ENCODE peak calls at places on chromosome X, in four cellular contexts. One of them, this sample, is unnamed.

GRCh38 chrX:153595387-153595786 is 3.6 kb downstream of the CCNQ start:
- DNase-seq in H9: no peak
- DNase-seq in mesenchymal stem cell: no peak
- DNase-seq in H1: no peak
- DNase-seq in this sample: no peak

GRCh38 chrX:111083101-111083500 is 12.9 kb upstream of the PAK3 start:
- DNase-seq in H9: no peak
- DNase-seq in mesenchymal stem cell: no peak
- DNase-seq in H1: no peak
- DNase-seq in this sample: no peak

GRCh38 chrX:18964880-18965279 is 19.0 kb downstream of the PHKA2 start:
- DNase-seq in H9: no peak
- DNase-seq in mesenchymal stem cell: peak; percentile 13
- DNase-seq in H1: no peak
- DNase-seq in this sample: no peak

GRCh38 chrX:42096262-42096939 is 173.0 kb upstream of the CASK start:
- DNase-seq in H9: no peak
- DNase-seq in mesenchymal stem cell: peak; percentile 94
- DNase-seq in H1: no peak
- DNase-seq in this sample: no peak

GRCh38 chrX:106619797-106620196 is 8.0 kb downstream of the RADX start:
- DNase-seq in H9: no peak
- DNase-seq in mesenchymal stem cell: peak; percentile 2
- DNase-seq in H1: no peak
- DNase-seq in this sample: no peak

GRCh38 chrX:137428251-137428661 is 137.7 kb upstream of the ZIC3 start:
- DNase-seq in H9: peak; percentile 49
- DNase-seq in mesenchymal stem cell: no peak
- DNase-seq in H1: no peak
- DNase-seq in this sample: no peak

GRCh38 chrX:87265518-87265917 is 252.1 kb upstream of the KLHL4 start:
- DNase-seq in H9: no peak
- DNase-seq in mesenchymal stem cell: no peak
- DNase-seq in H1: no peak
- DNase-seq in this sample: no peak

GRCh38 chrX:92247076-92247475 is 467.9 kb downstream of the PCDH11X start:
- DNase-seq in H9: no peak
- DNase-seq in mesenchymal stem cell: peak; percentile 6
- DNase-seq in H1: no peak
- DNase-seq in this sample: no peak

GRCh38 chrX:74242484-74243138 is 61.4 kb upstream of the ZCCHC13 start:
- DNase-seq in H9: no peak
- DNase-seq in mesenchymal stem cell: peak; percentile 61
- DNase-seq in H1: no peak
- DNase-seq in this sample: no peak

GRCh38 chrX:8724176-8724757 is 7.7 kb downstream of the ANOS1 start:
- DNase-seq in H9: peak; percentile 77
- DNase-seq in mesenchymal stem cell: no peak
- DNase-seq in H1: no peak
- DNase-seq in this sample: no peak

GRCh38 chrX:45266456-45266855 is 65.8 kb upstream of the DIPK2B start:
- DNase-seq in H9: no peak
- DNase-seq in mesenchymal stem cell: no peak
- DNase-seq in H1: no peak
- DNase-seq in this sample: no peak

GRCh38 chrX:16436348-16437188 is 213.4 kb upstream of the S100G start:
- DNase-seq in H9: peak; percentile 82
- DNase-seq in mesenchymal stem cell: peak; percentile 65
- DNase-seq in H1: peak; percentile 5
- DNase-seq in this sample: peak; percentile 64

GRCh38 chrX:100913111-100913510 is 15.6 kb downstream of the XKRX start:
- DNase-seq in H9: no peak
- DNase-seq in mesenchymal stem cell: no peak
- DNase-seq in H1: no peak
- DNase-seq in this sample: no peak

GRCh38 chrX:154408659-154409221 is 314 bp downstream of the DNASE1L1 start:
- DNase-seq in H9: no peak
- DNase-seq in mesenchymal stem cell: no peak
- DNase-seq in H1: no peak
- DNase-seq in this sample: no peak

GRCh38 chrX:7948483-7948882 is 21.3 kb upstream of the PNPLA4 start:
- DNase-seq in H9: no peak
- DNase-seq in mesenchymal stem cell: no peak
- DNase-seq in H1: no peak
- DNase-seq in this sample: no peak

GRCh38 chrX:154437971-154438893 is 1.3 kb downstream of the GDI1 start:
- DNase-seq in H9: no peak
- DNase-seq in mesenchymal stem cell: no peak
- DNase-seq in H1: no peak
- DNase-seq in this sample: no peak

GRCh38 chrX:70052895-70053615 is 3.3 kb upstream of the AWAT2 start:
- DNase-seq in H9: no peak
- DNase-seq in mesenchymal stem cell: no peak
- DNase-seq in H1: no peak
- DNase-seq in this sample: no peak

GRCh38 chrX:70049925-70050324 is at the start of gene AWAT2:
- DNase-seq in H9: no peak
- DNase-seq in mesenchymal stem cell: no peak
- DNase-seq in H1: no peak
- DNase-seq in this sample: no peak

GRCh38 chrX:70049406-70049805 is 332 bp downstream of the AWAT2 start:
- DNase-seq in H9: no peak
- DNase-seq in mesenchymal stem cell: no peak
- DNase-seq in H1: no peak
- DNase-seq in this sample: no peak

GRCh38 chrX:70054391-70054790 is 4.7 kb upstream of the AWAT2 start:
- DNase-seq in H9: no peak
- DNase-seq in mesenchymal stem cell: no peak
- DNase-seq in H1: no peak
- DNase-seq in this sample: no peak
- H2BK12ac ChIP-seq in H9: no peak overlapping the region
- H2BK12ac ChIP-seq in mesenchymal stem cell: no peak overlapping the region
- H2BK12ac ChIP-seq in H1: no peak overlapping the region
- H2BK12ac ChIP-seq in this sample: no peak overlapping the region

DNA sequence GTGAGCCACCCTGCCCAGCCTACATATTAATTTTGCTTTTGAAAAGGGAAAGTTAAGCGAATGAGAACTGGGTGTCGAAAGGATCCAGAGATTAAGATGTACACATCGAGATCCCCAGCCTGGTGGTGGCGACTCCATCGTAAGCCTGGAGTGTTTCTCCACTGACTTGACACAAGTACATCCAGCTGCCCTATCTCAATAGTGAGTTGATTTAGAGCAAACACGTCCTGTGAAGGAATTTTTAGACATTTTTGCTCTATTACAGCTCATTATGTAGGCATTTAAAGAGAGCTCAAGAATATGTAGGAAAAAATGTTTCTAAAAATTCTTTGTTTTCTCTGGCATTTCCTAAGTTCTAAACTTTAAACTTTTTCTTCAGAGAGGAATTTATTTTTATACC is 11.7 kb upstream of the CLDN34 start:
- DNase-seq in H9: no peak
- DNase-seq in mesenchymal stem cell: peak; percentile 54
- DNase-seq in H1: no peak
- DNase-seq in this sample: no peak
- H2BK15ac ChIP-seq in H9: no peak overlapping the region
- H2BK15ac ChIP-seq in mesenchymal stem cell: no peak overlapping the region
- H2BK15ac ChIP-seq in H1: no peak overlapping the region
- H2BK15ac ChIP-seq in this sample: no peak overlapping the region

GRCh38 chrX:110062919-110063318 is 60.0 kb downstream of the TMEM164 start:
- DNase-seq in H9: no peak
- DNase-seq in mesenchymal stem cell: no peak
- DNase-seq in H1: no peak
- DNase-seq in this sample: no peak

GRCh38 chrX:110059410-110059809 is 56.5 kb downstream of the TMEM164 start:
- DNase-seq in H9: no peak
- DNase-seq in mesenchymal stem cell: no peak
- DNase-seq in H1: no peak
- DNase-seq in this sample: no peak

GRCh38 chrX:110056419-110056818 is 53.5 kb downstream of the TMEM164 start:
- DNase-seq in H9: no peak
- DNase-seq in mesenchymal stem cell: no peak
- DNase-seq in H1: no peak
- DNase-seq in this sample: no peak

GRCh38 chrX:110060317-110060716 is 57.4 kb downstream of the TMEM164 start:
- DNase-seq in H9: no peak
- DNase-seq in mesenchymal stem cell: no peak
- DNase-seq in H1: no peak
- DNase-seq in this sample: no peak

DNA sequence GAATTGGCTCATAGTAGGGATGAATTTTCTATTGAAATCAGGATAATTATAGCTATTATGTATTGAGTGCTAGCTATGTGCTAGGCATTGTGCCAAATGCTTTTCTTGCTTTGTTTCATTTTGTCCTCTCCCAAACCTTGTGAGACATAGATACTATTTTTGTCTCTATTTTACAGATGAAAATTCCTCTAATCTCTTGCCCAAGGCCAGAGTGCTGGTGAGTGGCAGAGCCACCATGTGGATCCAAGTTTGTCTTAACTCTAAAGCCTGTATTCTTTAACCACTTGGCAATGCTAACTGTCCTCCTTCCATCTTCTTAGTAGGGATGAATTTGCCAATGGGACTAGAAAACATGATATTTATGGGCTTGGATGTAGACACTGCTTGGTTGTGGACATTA is 58.2 kb downstream of the TMEM164 start:
- DNase-seq in H9: no peak
- DNase-seq in mesenchymal stem cell: peak; percentile 1
- DNase-seq in H1: no peak
- DNase-seq in this sample: no peak
- H2BK12ac ChIP-seq in H9: no peak overlapping the region
- H2BK12ac ChIP-seq in mesenchymal stem cell: no peak overlapping the region
- H2BK12ac ChIP-seq in H1: no peak overlapping the region
- H2BK12ac ChIP-seq in this sample: no peak overlapping the region

DNA sequence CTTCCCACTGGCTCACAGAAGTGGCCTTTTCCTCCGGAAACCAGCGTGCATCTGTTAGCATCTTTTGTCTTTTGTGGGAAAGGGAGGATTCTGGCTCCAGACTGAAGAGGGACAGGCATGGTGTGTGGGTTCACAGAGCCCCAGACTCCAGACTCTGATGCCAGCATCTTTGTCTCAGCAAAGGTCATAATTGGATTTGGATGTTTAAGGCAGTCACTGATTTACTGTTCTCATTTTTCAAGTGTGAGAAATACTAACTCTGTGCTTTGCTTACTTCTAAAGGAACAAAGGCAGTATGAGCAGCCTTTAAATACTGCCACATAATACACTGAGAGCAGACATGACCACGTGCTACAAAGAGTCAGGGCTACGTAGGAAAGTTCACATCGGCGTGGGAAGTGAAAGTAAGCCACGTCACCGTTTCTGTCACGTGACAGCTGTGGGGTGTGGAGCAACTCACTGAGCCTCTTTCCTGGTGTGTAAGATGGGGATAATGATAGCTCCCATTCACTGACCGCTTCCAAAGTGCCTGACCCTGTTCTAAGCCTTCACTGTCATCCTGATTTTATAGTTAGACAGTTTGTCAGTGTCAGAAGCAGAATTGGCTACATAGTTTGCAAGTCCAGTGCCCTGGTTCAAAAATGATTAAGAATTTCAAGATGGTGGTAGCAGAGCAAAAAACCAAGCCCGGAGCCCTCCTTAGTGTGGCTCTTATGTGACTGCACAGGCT is 24.8 kb upstream of the TMSB4X start:
- DNase-seq in H9: no peak
- DNase-seq in mesenchymal stem cell: peak; percentile 94
- DNase-seq in H1: no peak
- DNase-seq in this sample: no peak
- H2BK15ac ChIP-seq in H9: no peak overlapping the region
- H2BK15ac ChIP-seq in mesenchymal stem cell: no peak overlapping the region
- H2BK15ac ChIP-seq in H1: no peak overlapping the region
- H2BK15ac ChIP-seq in this sample: no peak overlapping the region

GRCh38 chrX:49186125-49187027 is at the start of gene PRICKLE3:
- DNase-seq in H9: peak; percentile 84
- DNase-seq in mesenchymal stem cell: peak; percentile 68
- DNase-seq in H1: no peak
- DNase-seq in this sample: no peak

GRCh38 chrX:49183701-49184281 is 2.4 kb downstream of the PRICKLE3 start:
- DNase-seq in H9: no peak
- DNase-seq in mesenchymal stem cell: no peak
- DNase-seq in H1: no peak
- DNase-seq in this sample: no peak

GRCh38 chrX:49187028-49187394 is 838 bp upstream of the PRICKLE3 start:
- DNase-seq in H9: no peak
- DNase-seq in mesenchymal stem cell: no peak
- DNase-seq in H1: no peak
- DNase-seq in this sample: no peak

GRCh38 chrX:49184294-49185061 is 1.7 kb downstream of the PRICKLE3 start:
- DNase-seq in H9: peak; percentile 94
- DNase-seq in mesenchymal stem cell: peak; percentile 93
- DNase-seq in H1: peak; percentile 81
- DNase-seq in this sample: peak; percentile 87

GRCh38 chrX:49185062-49185394 is 1.1 kb downstream of the PRICKLE3 start:
- DNase-seq in H9: no peak
- DNase-seq in mesenchymal stem cell: no peak
- DNase-seq in H1: no peak
- DNase-seq in this sample: no peak
- H2BK12ac ChIP-seq in H9: no peak overlapping the region
- H2BK12ac ChIP-seq in mesenchymal stem cell: no peak overlapping the region
- H2BK12ac ChIP-seq in H1: no peak overlapping the region
- H2BK12ac ChIP-seq in this sample: no peak overlapping the region

DNA sequence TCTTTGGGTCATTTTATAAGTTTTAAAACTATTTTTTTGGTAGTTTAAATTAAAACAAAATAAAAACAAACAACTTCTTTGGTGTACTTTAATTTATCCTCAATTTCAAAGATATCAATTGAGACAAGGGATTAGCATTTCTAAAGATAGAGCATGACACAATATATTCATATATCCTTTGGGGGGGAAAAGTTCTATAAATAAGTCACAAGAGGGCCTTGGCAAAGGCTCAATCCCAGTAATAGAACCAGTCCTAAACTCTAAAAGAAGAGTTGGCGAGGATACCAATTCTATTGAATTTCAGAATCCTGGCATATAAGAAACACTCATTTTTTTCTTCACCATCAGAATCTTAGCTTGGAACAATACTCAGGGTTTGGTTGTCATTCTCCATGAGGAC is 89.7 kb downstream of the COL4A6 start:
- DNase-seq in H9: no peak
- DNase-seq in mesenchymal stem cell: no peak
- DNase-seq in H1: no peak
- DNase-seq in this sample: no peak
- H2BK15ac ChIP-seq in H9: no peak overlapping the region
- H2BK15ac ChIP-seq in mesenchymal stem cell: no peak overlapping the region
- H2BK15ac ChIP-seq in H1: no peak overlapping the region
- H2BK15ac ChIP-seq in this sample: no peak overlapping the region

DNA sequence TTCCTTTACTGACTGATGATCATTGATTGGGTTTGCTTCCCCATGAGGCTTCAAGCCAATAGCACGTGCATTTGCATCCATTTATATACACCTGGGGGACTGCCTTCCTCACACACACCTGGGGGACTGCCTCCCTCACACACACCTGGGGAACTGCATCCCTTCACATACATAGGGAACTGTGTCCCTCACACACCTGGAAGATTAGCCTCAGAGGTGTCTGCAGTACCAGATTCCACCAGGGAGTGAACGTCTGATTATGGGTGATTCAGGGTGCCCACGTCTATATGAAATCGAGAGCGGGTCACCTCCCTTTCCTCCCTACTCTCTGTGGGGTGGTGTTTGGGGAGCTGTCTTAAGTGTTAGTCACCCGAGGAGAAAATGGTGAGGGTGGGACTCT is 16.9 kb downstream of the CD99 start:
- DNase-seq in H9: no peak
- DNase-seq in mesenchymal stem cell: peak; percentile 46
- DNase-seq in H1: no peak
- DNase-seq in this sample: no peak
- H2BK12ac ChIP-seq in H9: no peak overlapping the region
- H2BK12ac ChIP-seq in mesenchymal stem cell: peak overlapping the region; percentile 48
- H2BK12ac ChIP-seq in H1: peak overlapping the region; percentile 93
- H2BK12ac ChIP-seq in this sample: no peak overlapping the region